ENCODE peak calls at places on chromosome 11, in seven cellular contexts. One of them, this sample, is unnamed.

GRCh38 chr11:32615422-32615821 is 31.8 kb downstream of the EIF3M start:
- DNase-seq in B cell: no peak
- DNase-seq in activated CD4-positive, alpha-beta T cell treated with anti-CD3 and anti-CD28 coated beads, Interleukin-2, amount 50 U/mL, for 1 hour: no peak
- DNase-seq in T-helper 2 cell: no peak
- DNase-seq in ascending aorta: no peak
- DNase-seq in adrenal gland: no peak
- DNase-seq in activated effector memory CD4-positive, alpha-beta T cell treated with anti-CD3 and anti-CD28 coated beads, Interleukin-2, amount 50 U/mL, for 16 hours: no peak
- DNase-seq in this sample: no peak

GRCh38 chr11:117425679-117426296 is 98.1 kb downstream of the CEP164 start:
- DNase-seq in B cell: no peak
- DNase-seq in activated CD4-positive, alpha-beta T cell treated with anti-CD3 and anti-CD28 coated beads, Interleukin-2, amount 50 U/mL, for 1 hour: no peak
- DNase-seq in T-helper 2 cell: no peak
- DNase-seq in ascending aorta: no peak
- DNase-seq in adrenal gland: no peak
- DNase-seq in activated effector memory CD4-positive, alpha-beta T cell treated with anti-CD3 and anti-CD28 coated beads, Interleukin-2, amount 50 U/mL, for 16 hours: peak
- DNase-seq in this sample: no peak

GRCh38 chr11:13462928-13463778 is at the start of gene BTBD10:
- DNase-seq in B cell: peak
- DNase-seq in activated CD4-positive, alpha-beta T cell treated with anti-CD3 and anti-CD28 coated beads, Interleukin-2, amount 50 U/mL, for 1 hour: peak
- DNase-seq in T-helper 2 cell: peak
- DNase-seq in ascending aorta: peak
- DNase-seq in adrenal gland: peak
- DNase-seq in activated effector memory CD4-positive, alpha-beta T cell treated with anti-CD3 and anti-CD28 coated beads, Interleukin-2, amount 50 U/mL, for 16 hours: peak
- DNase-seq in this sample: peak

GRCh38 chr11:86069408-86070086 is 663 bp upstream of the PICALM start:
- DNase-seq in B cell: peak
- DNase-seq in activated CD4-positive, alpha-beta T cell treated with anti-CD3 and anti-CD28 coated beads, Interleukin-2, amount 50 U/mL, for 1 hour: no peak
- DNase-seq in T-helper 2 cell: no peak
- DNase-seq in ascending aorta: no peak
- DNase-seq in adrenal gland: peak
- DNase-seq in activated effector memory CD4-positive, alpha-beta T cell treated with anti-CD3 and anti-CD28 coated beads, Interleukin-2, amount 50 U/mL, for 16 hours: no peak
- DNase-seq in this sample: peak

GRCh38 chr11:126328938-126329643 is 25.2 kb downstream of the DCPS start:
- DNase-seq in B cell: no peak
- DNase-seq in activated CD4-positive, alpha-beta T cell treated with anti-CD3 and anti-CD28 coated beads, Interleukin-2, amount 50 U/mL, for 1 hour: no peak
- DNase-seq in T-helper 2 cell: no peak
- DNase-seq in ascending aorta: no peak
- DNase-seq in adrenal gland: no peak
- DNase-seq in activated effector memory CD4-positive, alpha-beta T cell treated with anti-CD3 and anti-CD28 coated beads, Interleukin-2, amount 50 U/mL, for 16 hours: peak
- DNase-seq in this sample: no peak

GRCh38 chr11:61671527-61671926 is 8.7 kb upstream of the DAGLA start:
- DNase-seq in B cell: no peak
- DNase-seq in activated CD4-positive, alpha-beta T cell treated with anti-CD3 and anti-CD28 coated beads, Interleukin-2, amount 50 U/mL, for 1 hour: no peak
- DNase-seq in T-helper 2 cell: no peak
- DNase-seq in ascending aorta: no peak
- DNase-seq in adrenal gland: peak
- DNase-seq in activated effector memory CD4-positive, alpha-beta T cell treated with anti-CD3 and anti-CD28 coated beads, Interleukin-2, amount 50 U/mL, for 16 hours: no peak
- DNase-seq in this sample: no peak

GRCh38 chr11:113204280-113204679 is 110.1 kb upstream of the TTC12 start:
- DNase-seq in B cell: no peak
- DNase-seq in activated CD4-positive, alpha-beta T cell treated with anti-CD3 and anti-CD28 coated beads, Interleukin-2, amount 50 U/mL, for 1 hour: no peak
- DNase-seq in T-helper 2 cell: no peak
- DNase-seq in ascending aorta: no peak
- DNase-seq in adrenal gland: no peak
- DNase-seq in activated effector memory CD4-positive, alpha-beta T cell treated with anti-CD3 and anti-CD28 coated beads, Interleukin-2, amount 50 U/mL, for 16 hours: no peak
- DNase-seq in this sample: no peak

GRCh38 chr11:78071717-78072116 is 7.9 kb downstream of the NDUFC2 start:
- DNase-seq in B cell: no peak
- DNase-seq in activated CD4-positive, alpha-beta T cell treated with anti-CD3 and anti-CD28 coated beads, Interleukin-2, amount 50 U/mL, for 1 hour: no peak
- DNase-seq in T-helper 2 cell: no peak
- DNase-seq in ascending aorta: no peak
- DNase-seq in adrenal gland: no peak
- DNase-seq in activated effector memory CD4-positive, alpha-beta T cell treated with anti-CD3 and anti-CD28 coated beads, Interleukin-2, amount 50 U/mL, for 16 hours: no peak
- DNase-seq in this sample: no peak

GRCh38 chr11:15665368-15665871 is 550.7 kb downstream of the INSC start:
- DNase-seq in B cell: no peak
- DNase-seq in activated CD4-positive, alpha-beta T cell treated with anti-CD3 and anti-CD28 coated beads, Interleukin-2, amount 50 U/mL, for 1 hour: no peak
- DNase-seq in T-helper 2 cell: no peak
- DNase-seq in ascending aorta: no peak
- DNase-seq in adrenal gland: peak
- DNase-seq in activated effector memory CD4-positive, alpha-beta T cell treated with anti-CD3 and anti-CD28 coated beads, Interleukin-2, amount 50 U/mL, for 16 hours: no peak
- DNase-seq in this sample: no peak

GRCh38 chr11:130781906-130782305 is 134.4 kb downstream of the SNX19 start:
- DNase-seq in B cell: no peak
- DNase-seq in activated CD4-positive, alpha-beta T cell treated with anti-CD3 and anti-CD28 coated beads, Interleukin-2, amount 50 U/mL, for 1 hour: no peak
- DNase-seq in T-helper 2 cell: no peak
- DNase-seq in ascending aorta: no peak
- DNase-seq in adrenal gland: no peak
- DNase-seq in activated effector memory CD4-positive, alpha-beta T cell treated with anti-CD3 and anti-CD28 coated beads, Interleukin-2, amount 50 U/mL, for 16 hours: no peak
- DNase-seq in this sample: no peak

GRCh38 chr11:15074206-15075161 is 1.1 kb downstream of the CALCB start:
- DNase-seq in B cell: peak
- DNase-seq in activated CD4-positive, alpha-beta T cell treated with anti-CD3 and anti-CD28 coated beads, Interleukin-2, amount 50 U/mL, for 1 hour: peak
- DNase-seq in T-helper 2 cell: peak
- DNase-seq in ascending aorta: peak
- DNase-seq in adrenal gland: peak
- DNase-seq in activated effector memory CD4-positive, alpha-beta T cell treated with anti-CD3 and anti-CD28 coated beads, Interleukin-2, amount 50 U/mL, for 16 hours: peak
- DNase-seq in this sample: peak

GRCh38 chr11:75814369-75814685 is 683 bp upstream of the UVRAG start:
- DNase-seq in B cell: no peak
- DNase-seq in activated CD4-positive, alpha-beta T cell treated with anti-CD3 and anti-CD28 coated beads, Interleukin-2, amount 50 U/mL, for 1 hour: no peak
- DNase-seq in T-helper 2 cell: no peak
- DNase-seq in ascending aorta: no peak
- DNase-seq in adrenal gland: no peak
- DNase-seq in activated effector memory CD4-positive, alpha-beta T cell treated with anti-CD3 and anti-CD28 coated beads, Interleukin-2, amount 50 U/mL, for 16 hours: no peak
- DNase-seq in this sample: no peak

GRCh38 chr11:45725121-45725520 is 59.7 kb upstream of the CHST1 start:
- DNase-seq in B cell: no peak
- DNase-seq in activated CD4-positive, alpha-beta T cell treated with anti-CD3 and anti-CD28 coated beads, Interleukin-2, amount 50 U/mL, for 1 hour: no peak
- DNase-seq in T-helper 2 cell: no peak
- DNase-seq in ascending aorta: no peak
- DNase-seq in adrenal gland: no peak
- DNase-seq in activated effector memory CD4-positive, alpha-beta T cell treated with anti-CD3 and anti-CD28 coated beads, Interleukin-2, amount 50 U/mL, for 16 hours: no peak
- DNase-seq in this sample: no peak

GRCh38 chr11:126538071-126538470 is 182.6 kb downstream of the ST3GAL4 start:
- DNase-seq in B cell: no peak
- DNase-seq in activated CD4-positive, alpha-beta T cell treated with anti-CD3 and anti-CD28 coated beads, Interleukin-2, amount 50 U/mL, for 1 hour: no peak
- DNase-seq in T-helper 2 cell: no peak
- DNase-seq in ascending aorta: no peak
- DNase-seq in adrenal gland: no peak
- DNase-seq in activated effector memory CD4-positive, alpha-beta T cell treated with anti-CD3 and anti-CD28 coated beads, Interleukin-2, amount 50 U/mL, for 16 hours: no peak
- DNase-seq in this sample: no peak

GRCh38 chr11:101453682-101454081 is 130.1 kb downstream of the TRPC6 start:
- DNase-seq in B cell: no peak
- DNase-seq in activated CD4-positive, alpha-beta T cell treated with anti-CD3 and anti-CD28 coated beads, Interleukin-2, amount 50 U/mL, for 1 hour: no peak
- DNase-seq in T-helper 2 cell: no peak
- DNase-seq in ascending aorta: no peak
- DNase-seq in adrenal gland: no peak
- DNase-seq in activated effector memory CD4-positive, alpha-beta T cell treated with anti-CD3 and anti-CD28 coated beads, Interleukin-2, amount 50 U/mL, for 16 hours: no peak
- DNase-seq in this sample: no peak

GRCh38 chr11:92964471-92964870 is 5.0 kb upstream of the MTNR1B start:
- DNase-seq in B cell: no peak
- DNase-seq in activated CD4-positive, alpha-beta T cell treated with anti-CD3 and anti-CD28 coated beads, Interleukin-2, amount 50 U/mL, for 1 hour: no peak
- DNase-seq in T-helper 2 cell: no peak
- DNase-seq in ascending aorta: no peak
- DNase-seq in adrenal gland: no peak
- DNase-seq in activated effector memory CD4-positive, alpha-beta T cell treated with anti-CD3 and anti-CD28 coated beads, Interleukin-2, amount 50 U/mL, for 16 hours: no peak
- DNase-seq in this sample: no peak

GRCh38 chr11:38948392-38948791 is 2350.4 kb upstream of the RAG2 start:
- DNase-seq in B cell: no peak
- DNase-seq in activated CD4-positive, alpha-beta T cell treated with anti-CD3 and anti-CD28 coated beads, Interleukin-2, amount 50 U/mL, for 1 hour: no peak
- DNase-seq in T-helper 2 cell: no peak
- DNase-seq in ascending aorta: no peak
- DNase-seq in adrenal gland: no peak
- DNase-seq in activated effector memory CD4-positive, alpha-beta T cell treated with anti-CD3 and anti-CD28 coated beads, Interleukin-2, amount 50 U/mL, for 16 hours: no peak
- DNase-seq in this sample: no peak

GRCh38 chr11:118194835-118195627 is 18.6 kb upstream of the SCN2B start:
- DNase-seq in B cell: no peak
- DNase-seq in activated CD4-positive, alpha-beta T cell treated with anti-CD3 and anti-CD28 coated beads, Interleukin-2, amount 50 U/mL, for 1 hour: no peak
- DNase-seq in T-helper 2 cell: no peak
- DNase-seq in ascending aorta: no peak
- DNase-seq in adrenal gland: peak
- DNase-seq in activated effector memory CD4-positive, alpha-beta T cell treated with anti-CD3 and anti-CD28 coated beads, Interleukin-2, amount 50 U/mL, for 16 hours: no peak
- DNase-seq in this sample: peak

GRCh38 chr11:70423523-70424505 is 25.5 kb downstream of the CTTN start:
- DNase-seq in B cell: no peak
- DNase-seq in activated CD4-positive, alpha-beta T cell treated with anti-CD3 and anti-CD28 coated beads, Interleukin-2, amount 50 U/mL, for 1 hour: no peak
- DNase-seq in T-helper 2 cell: no peak
- DNase-seq in ascending aorta: no peak
- DNase-seq in adrenal gland: peak
- DNase-seq in activated effector memory CD4-positive, alpha-beta T cell treated with anti-CD3 and anti-CD28 coated beads, Interleukin-2, amount 50 U/mL, for 16 hours: no peak
- DNase-seq in this sample: no peak

GRCh38 chr11:126405906-126406305 is 50.4 kb downstream of the ST3GAL4 start:
- DNase-seq in B cell: no peak
- DNase-seq in activated CD4-positive, alpha-beta T cell treated with anti-CD3 and anti-CD28 coated beads, Interleukin-2, amount 50 U/mL, for 1 hour: no peak
- DNase-seq in T-helper 2 cell: no peak
- DNase-seq in ascending aorta: no peak
- DNase-seq in adrenal gland: no peak
- DNase-seq in activated effector memory CD4-positive, alpha-beta T cell treated with anti-CD3 and anti-CD28 coated beads, Interleukin-2, amount 50 U/mL, for 16 hours: no peak
- DNase-seq in this sample: no peak

GRCh38 chr11:88414981-88415391 is 77.5 kb upstream of the CTSC start:
- DNase-seq in B cell: no peak
- DNase-seq in activated CD4-positive, alpha-beta T cell treated with anti-CD3 and anti-CD28 coated beads, Interleukin-2, amount 50 U/mL, for 1 hour: no peak
- DNase-seq in T-helper 2 cell: no peak
- DNase-seq in ascending aorta: no peak
- DNase-seq in adrenal gland: no peak
- DNase-seq in activated effector memory CD4-positive, alpha-beta T cell treated with anti-CD3 and anti-CD28 coated beads, Interleukin-2, amount 50 U/mL, for 16 hours: no peak
- DNase-seq in this sample: no peak

GRCh38 chr11:112134473-112134872 is 29.4 kb downstream of the IL18 start:
- DNase-seq in B cell: no peak
- DNase-seq in activated CD4-positive, alpha-beta T cell treated with anti-CD3 and anti-CD28 coated beads, Interleukin-2, amount 50 U/mL, for 1 hour: no peak
- DNase-seq in T-helper 2 cell: no peak
- DNase-seq in ascending aorta: no peak
- DNase-seq in adrenal gland: no peak
- DNase-seq in activated effector memory CD4-positive, alpha-beta T cell treated with anti-CD3 and anti-CD28 coated beads, Interleukin-2, amount 50 U/mL, for 16 hours: no peak
- DNase-seq in this sample: no peak

GRCh38 chr11:76654310-76654851 is 16.2 kb downstream of the LRRC32 start:
- DNase-seq in B cell: no peak
- DNase-seq in activated CD4-positive, alpha-beta T cell treated with anti-CD3 and anti-CD28 coated beads, Interleukin-2, amount 50 U/mL, for 1 hour: no peak
- DNase-seq in T-helper 2 cell: no peak
- DNase-seq in ascending aorta: no peak
- DNase-seq in adrenal gland: no peak
- DNase-seq in activated effector memory CD4-positive, alpha-beta T cell treated with anti-CD3 and anti-CD28 coated beads, Interleukin-2, amount 50 U/mL, for 16 hours: no peak
- DNase-seq in this sample: peak

GRCh38 chr11:128133501-128133900 is 453.9 kb downstream of the ETS1 start:
- DNase-seq in B cell: no peak
- DNase-seq in activated CD4-positive, alpha-beta T cell treated with anti-CD3 and anti-CD28 coated beads, Interleukin-2, amount 50 U/mL, for 1 hour: no peak
- DNase-seq in T-helper 2 cell: no peak
- DNase-seq in ascending aorta: no peak
- DNase-seq in adrenal gland: no peak
- DNase-seq in activated effector memory CD4-positive, alpha-beta T cell treated with anti-CD3 and anti-CD28 coated beads, Interleukin-2, amount 50 U/mL, for 16 hours: no peak
- DNase-seq in this sample: no peak

This sample was measured in sigmoid colon.